ENCODE peak calls at places on chromosomes 4 and X, in four cellular contexts. D, Q, M and G are unnamed samples.
A peak's percentile ranks its signal among the peaks of the same experiment; 100 is the strongest.

GRCh38 chr4:83043801-83044407 is 8.9 kb downstream of the COPS4 start:
- DNase-seq in M (no peak), D (no peak), Q (no peak), G (no peak)

GRCh38 chr4:27267435-27268355 is 407.1 kb downstream of the STIM2 start:
- DNase-seq in D (no peak), M (no peak), Q (no peak), G (no peak)

GRCh38 chr4:37453361-37454262 is 209.1 kb downstream of the NWD2 start:
- DNase-seq in Q (peak; percentile 77), M (peak; percentile 62), D (peak; percentile 59), G (peak; percentile 86)

GRCh38 chr4:93168053-93168452 is 660.5 kb upstream of the ATOH1 start:
- DNase-seq in Q (no peak), M (no peak), D (no peak), G (no peak)

GRCh38 chrX:24391843-24392242 is 31.4 kb downstream of the SUPT20HL1 start:
- DNase-seq in D (no peak), M (no peak), Q (no peak), G (no peak)

GRCh38 chrX:112636951-112637541 is 42.7 kb downstream of the LHFPL1 start:
- DNase-seq in Q (no peak), D (peak; percentile 44), M (peak; percentile 50), G (no peak)

GRCh38 chrX:13506574-13506973 is 62.8 kb upstream of the EGFL6 start:
- DNase-seq in Q (peak; percentile 27), M (peak; percentile 10), D (peak; percentile 3), G (peak; percentile 19)

GRCh38 chr4:27429260-27429970 is 568.8 kb downstream of the STIM2 start:
- DNase-seq in M (no peak), D (no peak), Q (no peak), G (no peak)

GRCh38 chrX:150258463-150259430 is 104.4 kb upstream of the MAMLD1 start:
- DNase-seq in M (no peak), D (no peak), Q (no peak), G (no peak)

GRCh38 chrX:42771836-42772335 is 6.1 kb downstream of the PPP1R2C start:
- DNase-seq in D (no peak), Q (no peak), M (no peak), G (no peak)

GRCh38 chr4:165472943-165473676 is 94.3 kb downstream of the CPE start:
- DNase-seq in M (no peak), Q (no peak), D (no peak), G (no peak)

GRCh38 chr4:146522098-146522861 is 540 bp upstream of the SLC10A7 start:
- DNase-seq in Q (peak; percentile 73), M (peak; percentile 91), D (peak; percentile 46), G (peak; percentile 94)

GRCh38 chr4:1976416-1977352 is 32.1 kb downstream of the NELFA start:
- DNase-seq in M (no peak), Q (no peak), D (no peak), G (no peak)

GRCh38 chr4:152938237-152938969 is 2.3 kb downstream of the FHDC1 start:
- DNase-seq in Q (peak; percentile 43), M (no peak), D (no peak), G (peak; percentile 12)

GRCh38 chr4:7423391-7423790 is 11.3 kb downstream of the PSAPL1 start:
- DNase-seq in M (no peak), D (no peak), Q (no peak), G (no peak)

GRCh38 chr4:27836505-27836904 is 975.9 kb downstream of the STIM2 start:
- DNase-seq in Q (no peak), D (peak; percentile 57), M (no peak), G (no peak)

GRCh38 chr4:73705056-73705432 is 35.3 kb upstream of the CXCL8 start:
- DNase-seq in Q (no peak), M (no peak), D (no peak), G (no peak)

GRCh38 chrX:97405031-97405685 is 521.5 kb downstream of the RPA4 start:
- DNase-seq in M (no peak), D (no peak), Q (no peak), G (no peak)

GRCh38 chr4:67327245-67327860 is 217.9 kb downstream of the CENPC start:
- DNase-seq in M (peak; percentile 39), Q (peak; percentile 77), D (no peak), G (peak; percentile 58)

GRCh38 chr4:157664726-157665125 is 444.2 kb downstream of the GRIA2 start:
- DNase-seq in Q (no peak), D (no peak), M (no peak), G (no peak)

GRCh38 chrX:40700640-40701342 is 34.6 kb downstream of the MED14 start:
- DNase-seq in M (no peak), D (no peak), Q (no peak), G (no peak)

GRCh38 chr4:187333151-187333550 is 609.5 kb upstream of the FAT1 start:
- DNase-seq in M (no peak), D (no peak), Q (no peak), G (no peak)

GRCh38 chr4:122500852-122501501 is 44.5 kb upstream of the IL2 start:
- DNase-seq in Q (no peak), D (no peak), M (no peak), G (no peak)

GRCh38 chr4:169906821-169907220 is 119.4 kb downstream of the MFAP3L start:
- DNase-seq in M (no peak), Q (no peak), D (no peak), G (no peak)

GRCh38 chrX:134747006-134747405 is 88.7 kb upstream of the PLAC1 start:
- DNase-seq in M (no peak), Q (no peak), D (no peak), G (no peak)

GRCh38 chr4:107094976-107095375 is 58.9 kb upstream of the DKK2 start:
- DNase-seq in M (no peak), Q (no peak), D (no peak), G (no peak)

GRCh38 chr4:181832305-181832704 is 410.9 kb upstream of the TENM3 start:
- DNase-seq in M (no peak), Q (no peak), D (no peak), G (no peak)

GRCh38 chr4:182837831-182838230 is 79.4 kb downstream of the DCTD start:
- DNase-seq in D (no peak), M (no peak), Q (no peak), G (no peak)

GRCh38 chrX:111376897-111377601 is 34.9 kb downstream of the DCX start:
- DNase-seq in D (no peak), Q (peak; percentile 70), M (no peak), G (no peak)

GRCh38 chr4:23931489-23931830 is 41.6 kb upstream of the PPARGC1A start:
- DNase-seq in Q (no peak), D (no peak), M (no peak), G (no peak)